ENCODE peak calls at places on chromosomes 7 and 10, in ten cellular contexts. A is astrocyte of the spinal cord, Z is IMR-90, N is prostate gland, T is A549, X is LNCaP clone FGC, S is cardiac fibroblast, Y is body of pancreas, W is stomach, E is left ventricle myocardium inferior. M is an unnamed sample.
A peak's percentile ranks its signal among the peaks of the same experiment; 100 is the strongest.

GRCh38 chr7:26993816-26994810 is 101.7 kb downstream of the HOXA1 start:
- DNase-seq in A (peak; percentile 22), Z (peak; percentile 54), N (peak; percentile 21), T (no peak), X (peak; percentile 86), S (peak; percentile 1), Y (no peak), W (no peak), E (no peak), M (no peak)

GRCh38 chr10:132916956-132917666 is 25.3 kb downstream of the CFAP46 start:
- DNase-seq in A (no peak), Z (no peak), N (no peak), T (no peak), X (no peak), S (no peak), Y (no peak), W (no peak), E (no peak), M (no peak)

GRCh38 chr10:24381235-24382010 is 172.5 kb downstream of the KIAA1217 start:
- DNase-seq in A (no peak), Z (no peak), N (no peak), T (no peak), X (no peak), S (no peak), Y (no peak), W (no peak), E (no peak), M (peak; percentile 81)

GRCh38 chr7:107167483-107168232 is 1.1 kb upstream of the HBP1 start:
- DNase-seq in A (peak; percentile 91), Z (peak; percentile 90), N (peak; percentile 69), T (peak; percentile 86), X (no peak), S (peak; percentile 94), Y (peak; percentile 30), W (peak; percentile 53), E (peak; percentile 50), M (no peak)

GRCh38 chr10:4453276-4453675 is 372.7 kb upstream of the AKR1E2 start:
- DNase-seq in A (no peak), Z (no peak), N (no peak), T (no peak), X (no peak), S (no peak), Y (no peak), W (no peak), E (no peak), M (no peak)

GRCh38 chr10:99013885-99014284 is 221.8 kb downstream of the HPSE2 start:
- DNase-seq in A (no peak), Z (no peak), N (no peak), T (no peak), X (no peak), S (no peak), Y (no peak), W (no peak), E (no peak), M (no peak)

GRCh38 chr10:42864575-42864974 is 82.0 kb downstream of the BMS1 start:
- DNase-seq in A (no peak), Z (peak; percentile 9), N (no peak), T (peak; percentile 54), X (no peak), S (peak; percentile 9), Y (no peak), W (no peak), E (no peak), M (no peak)

GRCh38 chr10:89391882-89392756 is at the start of gene IFIT1:
- DNase-seq in A (peak; percentile 94), Z (peak; percentile 95), N (peak; percentile 73), T (peak; percentile 81), X (peak; percentile 38), S (peak; percentile 93), Y (peak; percentile 64), W (peak; percentile 44), E (no peak), M (peak; percentile 65)

GRCh38 chr10:5424751-5425150 is 12.4 kb downstream of the NET1 start:
- DNase-seq in A (no peak), Z (no peak), N (no peak), T (no peak), X (no peak), S (no peak), Y (no peak), W (no peak), E (no peak), M (no peak)

GRCh38 chr7:2399848-2400587 is 3.4 kb upstream of the CHST12 start:
- DNase-seq in A (peak; percentile 98), Z (peak; percentile 95), N (peak; percentile 77), T (peak; percentile 54), X (peak; percentile 22), S (peak; percentile 94), Y (peak; percentile 88), W (peak; percentile 86), E (peak; percentile 72), M (peak; percentile 35)

GRCh38 chr10:7185367-7185690 is 225.5 kb downstream of the SFMBT2 start:
- DNase-seq in A (no peak), Z (no peak), N (no peak), T (no peak), X (no peak), S (no peak), Y (no peak), W (no peak), E (no peak), M (no peak)

GRCh38 chr7:73433924-73434700 is 534 bp downstream of the FZD9 start:
- DNase-seq in A (no peak), Z (no peak), N (no peak), T (no peak), X (no peak), S (no peak), Y (peak; percentile 31), W (no peak), E (no peak), M (no peak)

GRCh38 chr7:100157334-100158228 is 942 bp downstream of the TRAPPC14 start:
- DNase-seq in A (no peak), Z (peak; percentile 64), N (no peak), T (peak; percentile 60), X (no peak), S (peak; percentile 78), Y (peak; percentile 57), W (no peak), E (no peak), M (no peak)

GRCh38 chr10:36038316-36038715 is 396.2 kb upstream of the FZD8 start:
- DNase-seq in A (no peak), Z (no peak), N (no peak), T (no peak), X (no peak), S (no peak), Y (no peak), W (no peak), E (no peak), M (no peak)

GRCh38 chr10:16843252-16843870 is 26.1 kb upstream of the RSU1 start:
- DNase-seq in A (peak; percentile 83), Z (peak; percentile 82), N (peak; percentile 27), T (peak; percentile 72), X (peak; percentile 39), S (peak; percentile 91), Y (no peak), W (no peak), E (no peak), M (no peak)

GRCh38 chr10:57661206-57661605 is 606.5 kb downstream of the IPMK start:
- DNase-seq in A (no peak), Z (no peak), N (no peak), T (no peak), X (no peak), S (no peak), Y (no peak), W (no peak), E (no peak), M (no peak)

GRCh38 chr10:5449823-5450222 is 37.5 kb downstream of the NET1 start:
- DNase-seq in A (peak; percentile 73), Z (peak; percentile 83), N (no peak), T (peak; percentile 40), X (no peak), S (peak; percentile 87), Y (no peak), W (no peak), E (no peak), M (no peak)

GRCh38 chr7:1248459-1249131 is 15.9 kb downstream of the UNCX start:
- DNase-seq in A (no peak), Z (no peak), N (no peak), T (peak; percentile 22), X (no peak), S (no peak), Y (no peak), W (no peak), E (no peak), M (no peak)

GRCh38 chr10:119518176-119518575 is 24.3 kb downstream of the RGS10 start:
- DNase-seq in A (no peak), Z (no peak), N (no peak), T (no peak), X (no peak), S (no peak), Y (no peak), W (no peak), E (no peak), M (no peak)
- H3K4me3 ChIP-seq in A (no peak overlapping the region), Z (no peak overlapping the region), N (no peak overlapping the region), T (no peak overlapping the region), X (no peak overlapping the region), S (no peak overlapping the region), Y (no peak overlapping the region), W (no peak overlapping the region), E (no peak overlapping the region), M (no peak overlapping the region)

GRCh38 chr7:98921608-98922372 is 43.5 kb downstream of the TRRAP start:
- DNase-seq in A (no peak), Z (no peak), N (no peak), T (peak; percentile 26), X (no peak), S (no peak), Y (no peak), W (no peak), E (no peak), M (no peak)
- TF ChIP-seq CTCF in A (peak; percentile 18), Z (no peak), N (no peak), T (no peak), X (no peak), S (no peak), Y (no peak), W (no peak), E (no peak), M (no peak)

GRCh38 chr7:95546647-95547046 is 49.7 kb downstream of the PDK4 start:
- DNase-seq in A (no peak), Z (no peak), N (no peak), T (no peak), X (no peak), S (no peak), Y (no peak), W (peak; percentile 49), E (no peak), M (no peak)
- H3K4me3 ChIP-seq in A (no peak overlapping the region), Z (no peak overlapping the region), N (no peak overlapping the region), T (no peak overlapping the region), X (no peak overlapping the region), S (no peak overlapping the region), Y (no peak overlapping the region), W (peak overlapping the region; percentile 25), E (no peak overlapping the region), M (peak overlapping the region; percentile 23)

DNA sequence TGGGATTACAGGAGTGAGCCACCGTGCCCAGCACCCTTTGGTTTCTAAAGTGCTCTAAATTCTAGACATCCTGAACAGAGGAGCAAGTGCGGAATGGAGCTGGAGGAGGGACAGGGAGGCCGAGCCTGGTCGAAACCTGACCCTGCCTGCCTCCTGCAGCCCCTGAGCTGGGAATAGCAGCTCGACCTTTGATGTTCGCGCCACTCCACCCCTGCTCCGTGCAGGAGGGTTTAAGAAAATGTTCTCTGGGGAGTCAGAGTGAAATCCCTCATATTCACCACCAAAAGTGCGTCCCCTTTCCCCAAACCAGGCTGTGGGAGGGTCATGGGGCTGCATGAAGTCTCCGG is 1.8 kb downstream of the PGAM2 start:
- DNase-seq in A (no peak), Z (no peak), N (no peak), T (no peak), X (no peak), S (no peak), Y (no peak), W (no peak), E (no peak), M (no peak)
- TF ChIP-seq CTCF in A (no peak), Z (no peak), N (no peak), T (no peak), X (no peak), S (no peak), Y (no peak), W (no peak), E (no peak), M (no peak)